ENCODE peak calls at places on chromosomes 16 and 17, in five cellular contexts. L is K562, B is IMR-90, W is H1, O is HepG2. E is an unnamed sample.

GRCh38 chr16:56222482-56222997 is 31.3 kb downstream of the GNAO1 start:
- DNase-seq in O (no peak), W (no peak), L (no peak), B (no peak), E (no peak)

GRCh38 chr17:36901506-36901905 is 35.8 kb upstream of the LHX1 start:
- DNase-seq in B (peak), W (peak), L (no peak), O (peak), E (peak)

GRCh38 chr17:77865109-77865611 is 93.3 kb upstream of the TNRC6C start:
- DNase-seq in L (no peak), W (no peak), O (no peak), B (no peak), E (no peak)

GRCh38 chr17:73609078-73609477 is 35.2 kb downstream of the SDK2 start:
- DNase-seq in O (no peak), B (no peak), W (no peak), L (no peak), E (no peak)

GRCh38 chr17:67865438-67865837 is 40.1 kb downstream of the BPTF start:
- DNase-seq in W (no peak), L (no peak), B (peak), O (no peak), E (no peak)

GRCh38 chr16:80287674-80288073 is 253.1 kb upstream of the DYNLRB2 start:
- DNase-seq in W (no peak), B (no peak), O (no peak), L (no peak), E (no peak)

GRCh38 chr16:20940864-20941634 is 40.5 kb downstream of the LYRM1 start:
- DNase-seq in L (no peak), O (no peak), W (no peak), B (no peak), E (no peak)

GRCh38 chr16:81645303-81645702 is 133.8 kb upstream of the PLCG2 start:
- DNase-seq in W (no peak), O (no peak), L (no peak), B (peak), E (no peak)

GRCh38 chr17:16046966-16047365 is 47.3 kb downstream of the TTC19 start:
- DNase-seq in L (no peak), W (no peak), B (peak), O (no peak), E (no peak)

GRCh38 chr16:47045023-47045422 is 71.5 kb upstream of the DNAJA2 start:
- DNase-seq in W (no peak), O (no peak), L (peak), B (no peak), E (no peak)

GRCh38 chr17:77002103-77003045 is 134.2 kb downstream of the MGAT5B start:
- DNase-seq in W (peak), B (peak), L (no peak), O (peak), E (peak)

GRCh38 chr17:19319771-19320505 is 42.6 kb downstream of the B9D1 start:
- DNase-seq in L (no peak), B (no peak), W (no peak), O (no peak), E (no peak)

GRCh38 chr16:4340443-4340842 is 10.7 kb downstream of the PAM16 start:
- DNase-seq in O (no peak), L (no peak), W (no peak), B (no peak), E (no peak)

GRCh38 chr16:66262253-66263167 is 104.0 kb upstream of the CDH5 start:
- DNase-seq in W (no peak), L (no peak), B (peak), O (no peak), E (no peak)

GRCh38 chr17:36921131-36921851 is 16.0 kb upstream of the LHX1 start:
- DNase-seq in B (peak), W (no peak), L (peak), O (peak), E (peak)

GRCh38 chr16:73036074-73036826 is 11.7 kb downstream of the ZFHX3 start:
- DNase-seq in L (no peak), W (no peak), O (no peak), B (no peak), E (no peak)

GRCh38 chr17:19238167-19238505 is 970 bp downstream of the EPN2 start:
- DNase-seq in L (no peak), W (no peak), O (no peak), B (no peak), E (peak)

GRCh38 chr17:75012320-75013076 is at the start of gene MRPL58:
- DNase-seq in B (peak), W (peak), L (peak), O (peak), E (peak)

GRCh38 chr17:46818319-46818928 is at the start of gene WNT3:
- DNase-seq in W (no peak), L (peak), O (no peak), B (no peak), E (no peak)

GRCh38 chr17:31808521-31808920 is 50.5 kb downstream of the COPRS start:
- DNase-seq in L (no peak), W (no peak), O (no peak), B (no peak), E (no peak)

DNA sequence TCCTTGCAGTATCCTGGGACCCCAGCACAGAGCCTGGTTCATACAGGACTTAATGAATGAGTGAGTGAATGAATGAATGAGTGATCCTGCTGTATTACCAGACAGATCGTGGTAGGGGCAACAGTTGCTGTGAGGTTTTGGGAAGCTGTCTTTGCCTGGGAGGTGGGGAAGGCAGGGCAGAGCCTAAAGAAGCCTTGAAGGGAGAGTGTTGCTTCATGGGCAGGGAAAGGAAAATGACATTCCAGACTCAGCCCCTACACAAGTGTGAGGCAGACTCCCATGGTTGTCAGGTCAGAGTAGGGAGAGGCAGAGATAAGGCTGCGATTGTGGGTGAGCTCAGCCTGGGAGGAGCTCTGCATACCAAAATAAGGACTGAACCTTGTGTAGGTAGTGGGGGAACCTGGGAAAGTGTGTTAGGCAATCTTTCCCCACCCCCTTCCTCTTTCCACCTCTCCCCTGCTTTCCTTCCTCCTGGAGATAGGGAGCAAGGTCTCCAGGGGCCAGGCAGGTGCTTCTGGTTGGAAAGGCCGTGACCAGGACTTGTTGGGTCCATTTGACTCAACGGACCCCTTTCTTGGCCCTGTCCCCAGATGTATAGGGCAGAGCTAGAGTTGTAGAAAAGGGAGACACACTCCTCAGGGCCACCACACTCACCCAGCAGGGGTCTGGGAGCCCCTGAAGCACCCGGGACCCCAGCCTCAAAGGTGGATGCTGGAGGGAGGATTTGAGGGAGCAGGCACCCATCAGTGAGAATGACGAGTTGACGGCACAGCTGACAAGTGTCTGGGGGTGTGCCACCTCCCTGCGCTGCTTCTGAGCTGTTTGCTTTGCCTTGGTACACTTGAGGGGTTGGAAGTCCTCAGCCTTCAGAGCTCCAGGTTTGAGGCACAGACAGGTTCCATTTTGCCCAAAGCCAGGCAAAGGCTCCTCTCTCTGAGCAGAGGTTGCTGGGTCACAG is 18.5 kb upstream of the TOB1 start:
- DNase-seq in L (peak), W (no peak), O (peak), B (no peak), E (no peak)
- TF ChIP-seq RAD21 in L (no peak), W (no peak), O (no peak), B (no peak), E (no peak)

DNA sequence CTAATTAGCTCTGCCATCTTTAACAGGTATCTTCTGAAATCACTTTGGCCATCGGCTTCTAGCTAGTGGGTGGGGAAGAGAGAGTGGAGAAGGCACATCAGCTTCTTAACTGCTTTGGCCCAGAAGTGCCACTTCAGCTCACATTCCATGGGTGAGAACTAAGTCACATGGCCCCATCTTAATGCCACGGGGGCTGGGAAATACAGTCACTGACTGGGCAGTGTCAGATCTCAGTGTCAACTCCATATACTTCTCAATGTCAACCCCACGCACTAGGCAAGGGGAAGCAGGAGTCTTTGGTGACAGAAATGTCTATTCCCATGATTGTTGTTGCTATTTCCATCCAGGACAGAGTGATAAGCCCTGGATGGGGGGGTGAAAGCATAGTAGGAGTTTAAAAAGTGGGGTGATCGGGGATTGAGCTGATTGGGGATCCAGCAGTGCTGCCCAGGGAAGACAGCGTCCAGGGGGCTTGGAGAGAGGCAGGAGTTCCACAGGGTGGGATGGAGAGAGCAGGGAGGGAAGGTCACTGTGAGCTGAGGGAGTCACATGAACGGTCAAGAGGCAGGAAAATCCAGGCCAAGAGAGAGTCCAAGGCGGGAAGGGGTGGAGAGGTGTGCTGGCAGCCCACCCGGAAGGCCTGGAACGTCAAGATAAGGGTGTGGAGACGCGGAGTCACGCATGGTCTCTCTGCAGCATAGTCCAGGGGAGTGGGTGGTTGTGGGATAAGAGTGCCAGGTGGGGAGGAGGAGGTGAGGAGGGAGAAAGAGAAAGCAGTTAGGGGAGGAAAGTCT is 29.2 kb downstream of the CCR7 start:
- DNase-seq in L (peak), O (no peak), B (no peak), W (no peak), E (no peak)
- H3K4me2 ChIP-seq in L (peak), O (peak), B (peak), W (no peak), E (peak)

DNA sequence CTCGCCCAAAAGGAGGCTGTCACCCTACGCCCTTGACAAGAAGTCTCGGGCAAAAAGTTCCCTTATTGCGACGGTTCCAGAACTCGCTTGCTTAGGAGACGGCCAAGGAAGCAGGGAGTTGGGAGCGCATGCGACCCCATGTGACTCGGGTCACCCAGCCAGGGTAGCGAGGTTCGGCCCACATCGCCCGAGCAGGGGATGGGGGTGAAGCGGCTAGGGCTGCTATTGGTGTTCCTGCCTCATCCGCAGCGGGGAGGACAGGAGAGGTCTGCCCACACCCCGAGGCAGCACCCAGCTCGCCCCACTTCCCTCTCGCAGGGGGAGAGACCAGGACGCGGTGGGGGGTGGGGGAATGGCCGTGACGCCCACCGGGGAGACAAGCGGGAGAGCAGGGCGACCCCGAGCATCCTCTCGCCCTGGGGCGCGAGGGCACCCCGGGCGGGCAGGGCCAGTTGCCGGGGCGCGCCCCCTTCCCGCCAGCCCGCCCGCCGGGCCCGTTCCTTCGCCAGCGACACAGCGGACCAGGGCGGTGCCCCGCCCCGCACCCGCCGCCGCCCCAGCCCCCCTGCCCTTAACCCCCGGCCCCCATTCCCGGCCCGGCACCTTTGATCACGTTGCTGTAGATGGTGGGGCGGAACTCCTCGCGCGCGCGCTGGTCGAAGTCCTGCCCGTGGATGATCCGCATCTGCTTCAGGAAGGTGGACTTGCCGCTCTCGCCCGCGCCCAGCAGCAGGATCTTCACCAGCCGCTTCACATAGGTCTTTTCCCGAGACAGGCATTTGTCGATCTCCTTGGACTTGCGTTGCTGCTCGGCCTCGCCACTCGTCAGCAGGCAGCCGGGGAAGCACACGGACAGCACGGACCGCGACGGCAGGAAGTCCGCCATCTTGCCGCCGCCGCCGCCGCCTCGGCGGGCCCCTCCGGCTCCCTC is 567 bp downstream of the GNA13 start:
- DNase-seq in B (peak), O (peak), L (peak), W (no peak), E (peak)
- TF ChIP-seq MAFK in B (no peak), O (no peak), L (no peak), W (no peak), E (no peak)

DNA sequence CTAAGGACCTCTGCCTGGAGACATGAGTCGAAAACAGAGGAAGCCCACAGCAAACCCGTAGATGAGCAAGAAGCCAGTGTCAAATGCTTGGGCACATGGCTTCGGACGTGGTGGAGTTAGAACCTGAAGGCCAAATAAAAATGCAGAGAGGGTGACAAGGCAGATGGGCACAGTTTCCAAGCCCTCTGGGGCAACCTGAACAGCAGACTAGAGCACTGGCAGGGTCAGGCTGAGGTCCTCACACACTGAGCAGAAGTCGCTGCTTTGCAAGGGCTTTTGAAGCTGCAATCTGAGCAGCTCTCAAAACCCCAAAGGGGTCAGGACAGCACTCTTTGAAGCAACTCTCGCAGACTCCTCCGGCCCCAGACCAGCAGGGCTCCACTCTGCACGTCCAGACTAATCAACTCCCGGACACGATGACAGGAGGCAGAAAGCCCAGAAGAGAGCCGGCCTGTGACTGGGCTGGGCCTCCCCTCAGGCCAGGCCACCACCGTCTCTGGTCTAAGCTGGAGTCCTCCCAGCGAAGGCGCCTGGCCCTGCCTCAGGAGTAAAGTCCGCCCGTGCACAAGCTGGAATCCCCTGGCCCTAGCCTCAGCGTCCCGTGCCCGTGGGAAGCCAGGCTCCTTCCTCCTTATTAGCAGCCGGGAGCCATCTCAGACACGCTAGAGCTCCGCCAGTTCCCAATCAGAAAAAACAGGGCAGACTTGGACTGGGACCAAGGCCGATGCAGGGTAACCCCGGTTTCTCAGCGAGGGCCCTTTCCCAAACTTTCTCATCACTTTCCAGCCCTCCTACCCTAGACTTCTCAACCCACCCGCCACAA is 924 bp downstream of the SMARCD2 start:
- DNase-seq in B (peak), O (peak), L (peak), W (no peak), E (no peak)
- TF ChIP-seq RAD21 in B (no peak), O (peak), L (no peak), W (no peak), E (no peak)

GRCh38 chr16:15682105-15682570 is 32.1 kb downstream of the NDE1 start:
- DNase-seq in L (peak), W (no peak), O (peak), B (peak), E (peak)
- H3K4me2 ChIP-seq in L (no peak), W (no peak), O (no peak), B (peak), E (peak)

GRCh38 chr17:39484178-39484577 is 22.9 kb downstream of the CDK12 start:
- DNase-seq in W (no peak), B (no peak), O (no peak), L (no peak), E (no peak)

GRCh38 chr17:39486242-39486641 is 25.0 kb downstream of the CDK12 start:
- DNase-seq in L (peak), W (no peak), B (peak), O (no peak), E (no peak)

GRCh38 chr17:39483506-39483905 is 22.2 kb downstream of the CDK12 start:
- DNase-seq in W (no peak), O (no peak), B (no peak), L (no peak), E (no peak)

GRCh38 chr17:39485555-39485954 is 24.3 kb downstream of the CDK12 start:
- DNase-seq in O (no peak), B (peak), W (no peak), L (no peak), E (no peak)

GRCh38 chr17:39487946-39488345 is 26.7 kb downstream of the CDK12 start:
- DNase-seq in O (no peak), W (no peak), B (peak), L (no peak), E (no peak)
- TF ChIP-seq MAFK in O (no peak), W (no peak), B (no peak), L (no peak), E (no peak)